ENCODE peak calls at places on chromosomes 5 and 9, in ten cellular contexts. One of them, this sample, is unnamed. For H3K9me3, the result is how much of the 10 kb centered on the place peaks cover.

GRCh38 chr9:95264954-95265615 is 52.4 kb downstream of the FANCC start:
- DNase-seq in NT2/D1: no peak
- DNase-seq in right atrium auricular region: no peak
- DNase-seq in sigmoid colon: no peak
- DNase-seq in SJSA1: peak
- DNase-seq in PC-3: peak
- DNase-seq in CD4-positive, alpha-beta memory T cell: no peak
- DNase-seq in small intestine: no peak
- DNase-seq in heart right ventricle: no peak
- DNase-seq in aorta: no peak
- DNase-seq in this sample: no peak

GRCh38 chr9:127754761-127755557 is 19.9 kb upstream of the TOR2A start:
- DNase-seq in small intestine: no peak
- DNase-seq in PC-3: no peak
- DNase-seq in right atrium auricular region: no peak
- DNase-seq in sigmoid colon: no peak
- DNase-seq in SJSA1: no peak
- DNase-seq in heart right ventricle: no peak
- DNase-seq in aorta: no peak
- DNase-seq in NT2/D1: no peak
- DNase-seq in CD4-positive, alpha-beta memory T cell: no peak
- DNase-seq in this sample: no peak

GRCh38 chr9:7150153-7150890 is 392.5 kb downstream of the KDM4C start:
- DNase-seq in aorta: no peak
- DNase-seq in CD4-positive, alpha-beta memory T cell: peak
- DNase-seq in PC-3: no peak
- DNase-seq in SJSA1: no peak
- DNase-seq in small intestine: no peak
- DNase-seq in heart right ventricle: no peak
- DNase-seq in right atrium auricular region: no peak
- DNase-seq in NT2/D1: no peak
- DNase-seq in sigmoid colon: no peak
- DNase-seq in this sample: no peak

GRCh38 chr9:108687360-108687981 is 168.3 kb downstream of the ACTL7B start:
- DNase-seq in SJSA1: no peak
- DNase-seq in CD4-positive, alpha-beta memory T cell: no peak
- DNase-seq in small intestine: no peak
- DNase-seq in NT2/D1: no peak
- DNase-seq in PC-3: no peak
- DNase-seq in heart right ventricle: no peak
- DNase-seq in sigmoid colon: no peak
- DNase-seq in right atrium auricular region: peak
- DNase-seq in aorta: no peak
- DNase-seq in this sample: peak

GRCh38 chr5:167208911-167209310 is 1082.5 kb upstream of the WWC1 start:
- DNase-seq in right atrium auricular region: no peak
- DNase-seq in sigmoid colon: no peak
- DNase-seq in small intestine: no peak
- DNase-seq in heart right ventricle: no peak
- DNase-seq in NT2/D1: no peak
- DNase-seq in SJSA1: peak
- DNase-seq in aorta: no peak
- DNase-seq in PC-3: peak
- DNase-seq in CD4-positive, alpha-beta memory T cell: no peak
- DNase-seq in this sample: no peak

GRCh38 chr5:147844846-147845245 is 13.4 kb upstream of the SPINK1 start:
- DNase-seq in NT2/D1: no peak
- DNase-seq in sigmoid colon: no peak
- DNase-seq in right atrium auricular region: no peak
- DNase-seq in heart right ventricle: no peak
- DNase-seq in aorta: no peak
- DNase-seq in CD4-positive, alpha-beta memory T cell: no peak
- DNase-seq in small intestine: no peak
- DNase-seq in SJSA1: no peak
- DNase-seq in PC-3: no peak
- DNase-seq in this sample: no peak

GRCh38 chr9:14212116-14212515 is 101.8 kb downstream of the NFIB start:
- DNase-seq in heart right ventricle: no peak
- DNase-seq in sigmoid colon: no peak
- DNase-seq in NT2/D1: no peak
- DNase-seq in SJSA1: no peak
- DNase-seq in small intestine: peak
- DNase-seq in right atrium auricular region: no peak
- DNase-seq in CD4-positive, alpha-beta memory T cell: no peak
- DNase-seq in PC-3: peak
- DNase-seq in aorta: no peak
- DNase-seq in this sample: no peak

GRCh38 chr9:77865385-77865784 is 166.2 kb downstream of the GNAQ start:
- DNase-seq in right atrium auricular region: no peak
- DNase-seq in PC-3: no peak
- DNase-seq in NT2/D1: no peak
- DNase-seq in heart right ventricle: no peak
- DNase-seq in aorta: no peak
- DNase-seq in small intestine: peak
- DNase-seq in CD4-positive, alpha-beta memory T cell: no peak
- DNase-seq in sigmoid colon: no peak
- DNase-seq in SJSA1: no peak
- DNase-seq in this sample: no peak

GRCh38 chr9:20314981-20315380 is 307.3 kb downstream of the MLLT3 start:
- DNase-seq in sigmoid colon: no peak
- DNase-seq in SJSA1: no peak
- DNase-seq in heart right ventricle: no peak
- DNase-seq in CD4-positive, alpha-beta memory T cell: peak
- DNase-seq in aorta: no peak
- DNase-seq in NT2/D1: no peak
- DNase-seq in PC-3: no peak
- DNase-seq in small intestine: peak
- DNase-seq in right atrium auricular region: no peak
- DNase-seq in this sample: peak

GRCh38 chr9:76905984-76906861 is at the start of gene PRUNE2:
- DNase-seq in SJSA1: peak
- DNase-seq in PC-3: peak
- DNase-seq in NT2/D1: peak
- DNase-seq in CD4-positive, alpha-beta memory T cell: no peak
- DNase-seq in aorta: peak
- DNase-seq in heart right ventricle: peak
- DNase-seq in right atrium auricular region: peak
- DNase-seq in sigmoid colon: peak
- DNase-seq in small intestine: peak
- DNase-seq in this sample: no peak

GRCh38 chr9:77815260-77815659 is 167.1 kb upstream of the GNA14 start:
- DNase-seq in heart right ventricle: no peak
- DNase-seq in SJSA1: no peak
- DNase-seq in small intestine: no peak
- DNase-seq in right atrium auricular region: no peak
- DNase-seq in sigmoid colon: no peak
- DNase-seq in aorta: no peak
- DNase-seq in NT2/D1: no peak
- DNase-seq in CD4-positive, alpha-beta memory T cell: no peak
- DNase-seq in PC-3: peak
- DNase-seq in this sample: no peak

GRCh38 chr9:96139592-96140251 is 162.3 kb downstream of the HSD17B3 start:
- DNase-seq in NT2/D1: no peak
- DNase-seq in SJSA1: peak
- DNase-seq in small intestine: no peak
- DNase-seq in heart right ventricle: no peak
- DNase-seq in right atrium auricular region: peak
- DNase-seq in aorta: peak
- DNase-seq in sigmoid colon: peak
- DNase-seq in PC-3: peak
- DNase-seq in CD4-positive, alpha-beta memory T cell: no peak
- DNase-seq in this sample: peak

GRCh38 chr5:172524573-172525021 is 70.3 kb upstream of the SH3PXD2B start:
- DNase-seq in PC-3: no peak
- DNase-seq in heart right ventricle: no peak
- DNase-seq in sigmoid colon: peak
- DNase-seq in SJSA1: no peak
- DNase-seq in aorta: no peak
- DNase-seq in small intestine: no peak
- DNase-seq in right atrium auricular region: peak
- DNase-seq in CD4-positive, alpha-beta memory T cell: no peak
- DNase-seq in NT2/D1: no peak
- DNase-seq in this sample: peak

DNA sequence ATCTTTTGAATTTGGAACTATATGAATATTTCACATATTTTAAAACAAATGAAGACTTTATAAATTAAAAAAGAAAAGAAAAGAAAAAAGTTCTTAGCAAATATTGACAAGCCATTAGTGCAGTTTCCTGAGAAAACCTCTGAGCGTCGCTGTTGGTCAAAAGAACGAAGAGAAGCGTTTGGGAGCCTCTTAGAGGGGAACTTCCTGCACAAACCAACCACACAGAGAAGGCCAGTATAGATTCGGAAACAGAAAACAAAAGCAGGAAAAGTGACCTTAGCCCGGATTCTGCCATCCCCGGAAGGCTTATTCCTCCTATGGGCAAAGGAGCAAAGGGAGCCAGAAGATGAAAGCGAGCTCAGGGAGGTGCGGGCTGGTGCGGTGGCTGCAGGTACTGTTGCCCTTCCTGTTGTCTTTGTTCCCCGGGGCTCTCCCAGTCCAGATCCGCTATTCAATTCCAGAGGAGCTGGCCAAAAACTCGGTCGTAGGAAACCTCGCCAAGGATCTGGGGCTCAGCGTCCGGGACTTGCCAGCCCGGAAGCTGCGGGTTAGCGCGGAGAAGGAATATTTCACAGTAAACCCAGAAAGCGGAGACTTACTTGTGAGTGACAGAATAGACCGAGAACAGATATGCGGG is at the start of gene PCDHGB2:
- DNase-seq in NT2/D1: no peak
- DNase-seq in PC-3: peak
- DNase-seq in sigmoid colon: no peak
- DNase-seq in small intestine: peak
- DNase-seq in heart right ventricle: no peak
- DNase-seq in CD4-positive, alpha-beta memory T cell: peak
- DNase-seq in aorta: peak
- DNase-seq in SJSA1: peak
- DNase-seq in right atrium auricular region: no peak
- DNase-seq in this sample: no peak
- H3K9me3 ChIP-seq in NT2/D1: under half
- H3K9me3 ChIP-seq in PC-3: under half
- H3K9me3 ChIP-seq in sigmoid colon: under half
- H3K9me3 ChIP-seq in small intestine: under half
- H3K9me3 ChIP-seq in heart right ventricle: half or more
- H3K9me3 ChIP-seq in CD4-positive, alpha-beta memory T cell: under half
- H3K9me3 ChIP-seq in aorta: under half
- H3K9me3 ChIP-seq in SJSA1: under half
- H3K9me3 ChIP-seq in right atrium auricular region: under half
- H3K9me3 ChIP-seq in this sample: half or more

GRCh38 chr5:133831506-133832224 is 136.8 kb downstream of the C5orf15 start:
- DNase-seq in CD4-positive, alpha-beta memory T cell: no peak
- DNase-seq in heart right ventricle: no peak
- DNase-seq in sigmoid colon: no peak
- DNase-seq in SJSA1: no peak
- DNase-seq in PC-3: peak
- DNase-seq in NT2/D1: no peak
- DNase-seq in right atrium auricular region: no peak
- DNase-seq in small intestine: peak
- DNase-seq in aorta: no peak
- DNase-seq in this sample: no peak
- H3K4me3 ChIP-seq in CD4-positive, alpha-beta memory T cell: no peak
- H3K4me3 ChIP-seq in heart right ventricle: no peak
- H3K4me3 ChIP-seq in sigmoid colon: no peak
- H3K4me3 ChIP-seq in SJSA1: no peak
- H3K4me3 ChIP-seq in PC-3: no peak
- H3K4me3 ChIP-seq in NT2/D1: no peak
- H3K4me3 ChIP-seq in right atrium auricular region: no peak
- H3K4me3 ChIP-seq in small intestine: no peak
- H3K4me3 ChIP-seq in aorta: no peak
- H3K4me3 ChIP-seq in this sample: no peak

GRCh38 chr5:3285621-3286020 is 310.0 kb upstream of the IRX1 start:
- DNase-seq in NT2/D1: no peak
- DNase-seq in SJSA1: no peak
- DNase-seq in CD4-positive, alpha-beta memory T cell: no peak
- DNase-seq in PC-3: no peak
- DNase-seq in small intestine: no peak
- DNase-seq in right atrium auricular region: no peak
- DNase-seq in sigmoid colon: no peak
- DNase-seq in heart right ventricle: no peak
- DNase-seq in aorta: no peak
- DNase-seq in this sample: no peak

GRCh38 chr5:3288325-3288724 is 307.3 kb upstream of the IRX1 start:
- DNase-seq in sigmoid colon: no peak
- DNase-seq in NT2/D1: no peak
- DNase-seq in aorta: peak
- DNase-seq in PC-3: no peak
- DNase-seq in right atrium auricular region: no peak
- DNase-seq in heart right ventricle: no peak
- DNase-seq in SJSA1: no peak
- DNase-seq in small intestine: no peak
- DNase-seq in CD4-positive, alpha-beta memory T cell: no peak
- DNase-seq in this sample: no peak

GRCh38 chr5:3284506-3284905 is 311.1 kb upstream of the IRX1 start:
- DNase-seq in SJSA1: no peak
- DNase-seq in CD4-positive, alpha-beta memory T cell: no peak
- DNase-seq in sigmoid colon: no peak
- DNase-seq in small intestine: no peak
- DNase-seq in right atrium auricular region: no peak
- DNase-seq in heart right ventricle: no peak
- DNase-seq in NT2/D1: no peak
- DNase-seq in PC-3: no peak
- DNase-seq in aorta: no peak
- DNase-seq in this sample: no peak

GRCh38 chr5:3282841-3283240 is 312.8 kb upstream of the IRX1 start:
- DNase-seq in right atrium auricular region: no peak
- DNase-seq in CD4-positive, alpha-beta memory T cell: no peak
- DNase-seq in heart right ventricle: no peak
- DNase-seq in SJSA1: no peak
- DNase-seq in small intestine: no peak
- DNase-seq in PC-3: no peak
- DNase-seq in NT2/D1: no peak
- DNase-seq in aorta: no peak
- DNase-seq in sigmoid colon: no peak
- DNase-seq in this sample: no peak

DNA sequence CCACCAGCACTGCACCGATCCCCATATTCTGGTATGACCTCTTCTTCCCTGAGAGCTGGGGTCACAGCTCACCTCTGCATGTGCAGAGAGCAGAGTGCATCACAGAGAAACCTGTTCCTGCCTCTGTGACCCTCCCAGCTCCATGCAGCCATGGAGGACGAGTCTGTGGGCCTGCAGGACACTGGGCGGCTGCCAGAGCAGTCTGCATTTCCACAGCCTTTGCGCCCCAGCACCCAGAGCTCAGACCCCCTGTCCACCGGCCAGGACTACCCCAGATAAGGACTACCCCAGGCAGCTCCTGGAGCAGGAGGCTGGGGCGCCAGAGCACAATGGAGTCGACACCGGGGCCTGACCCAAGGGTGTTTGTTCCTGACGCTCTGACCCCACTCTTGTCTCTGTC is 308.1 kb upstream of the IRX1 start:
- DNase-seq in small intestine: no peak
- DNase-seq in sigmoid colon: no peak
- DNase-seq in right atrium auricular region: no peak
- DNase-seq in SJSA1: no peak
- DNase-seq in PC-3: no peak
- DNase-seq in aorta: peak
- DNase-seq in NT2/D1: no peak
- DNase-seq in heart right ventricle: no peak
- DNase-seq in CD4-positive, alpha-beta memory T cell: no peak
- DNase-seq in this sample: no peak
- H3K9me3 ChIP-seq in small intestine: under half
- H3K9me3 ChIP-seq in sigmoid colon: under half
- H3K9me3 ChIP-seq in right atrium auricular region: under half
- H3K9me3 ChIP-seq in SJSA1: under half
- H3K9me3 ChIP-seq in PC-3: under half
- H3K9me3 ChIP-seq in aorta: under half
- H3K9me3 ChIP-seq in NT2/D1: under half
- H3K9me3 ChIP-seq in heart right ventricle: under half
- H3K9me3 ChIP-seq in CD4-positive, alpha-beta memory T cell: under half
- H3K9me3 ChIP-seq in this sample: under half

GRCh38 chr9:93958121-93958874 is 3.1 kb upstream of the BARX1 start:
- DNase-seq in NT2/D1: no peak
- DNase-seq in PC-3: no peak
- DNase-seq in CD4-positive, alpha-beta memory T cell: no peak
- DNase-seq in sigmoid colon: peak
- DNase-seq in heart right ventricle: no peak
- DNase-seq in aorta: peak
- DNase-seq in right atrium auricular region: no peak
- DNase-seq in small intestine: no peak
- DNase-seq in SJSA1: no peak
- DNase-seq in this sample: no peak
- H3K4me3 ChIP-seq in NT2/D1: peak
- H3K4me3 ChIP-seq in PC-3: no peak
- H3K4me3 ChIP-seq in CD4-positive, alpha-beta memory T cell: no peak
- H3K4me3 ChIP-seq in sigmoid colon: peak
- H3K4me3 ChIP-seq in heart right ventricle: peak
- H3K4me3 ChIP-seq in aorta: no peak
- H3K4me3 ChIP-seq in right atrium auricular region: no peak
- H3K4me3 ChIP-seq in small intestine: no peak
- H3K4me3 ChIP-seq in SJSA1: no peak
- H3K4me3 ChIP-seq in this sample: peak